ENCODE peak calls at places on chromosomes 12 and 14, in nine cellular contexts. U is ecto neural progenitor cell, F is HFFc6, N is mucosa of descending colon, R is NCI-H510A, Z is NCI-H1092 treated with DMSO at 0.1 percent for 48 hours, B is ELR, D is T-helper 1 cell, T is neural crest cell. A is an unnamed sample.

GRCh38 chr12:25546318-25546717 is 6.8 kb downstream of the LMNTD1 start:
- DNase-seq in U (no peak), F (no peak), N (no peak), R (no peak), Z (no peak), B (peak; percentile 18), D (no peak), T (no peak), A (no peak)

GRCh38 chr14:26395726-26396125 is 202.1 kb downstream of the NOVA1 start:
- DNase-seq in U (no peak), F (no peak), N (no peak), R (no peak), Z (no peak), B (no peak), D (no peak), T (no peak), A (no peak)

GRCh38 chr12:128856035-128856790 is 2.9 kb downstream of the GLT1D1 start:
- DNase-seq in U (no peak), F (no peak), N (no peak), R (no peak), Z (no peak), B (no peak), D (no peak), T (no peak), A (no peak)

GRCh38 chr12:75196408-75196807 is 13.2 kb downstream of the KCNC2 start:
- DNase-seq in U (no peak), F (no peak), N (no peak), R (no peak), Z (no peak), B (no peak), D (no peak), T (no peak), A (no peak)

GRCh38 chr14:70808402-70809237 is 693 bp downstream of the MAP3K9 start:
- DNase-seq in U (peak; percentile 80), F (no peak), N (peak; percentile 72), R (peak; percentile 41), Z (peak; percentile 50), B (peak; percentile 37), D (peak; percentile 30), T (peak; percentile 35), A (no peak)

GRCh38 chr14:100077441-100077840 is 12.2 kb downstream of the EVL start:
- DNase-seq in U (no peak), F (no peak), N (no peak), R (no peak), Z (no peak), B (no peak), D (no peak), T (no peak), A (no peak)

GRCh38 chr14:90785474-90785873 is 30.8 kb downstream of the TTC7B start:
- DNase-seq in U (peak; percentile 46), F (no peak), N (no peak), R (no peak), Z (no peak), B (peak; percentile 27), D (no peak), T (no peak), A (no peak)

GRCh38 chr14:32075636-32076277 is 1.3 kb upstream of the ARHGAP5 start:
- DNase-seq in U (no peak), F (no peak), N (no peak), R (peak; percentile 52), Z (no peak), B (peak; percentile 34), D (peak; percentile 1), T (no peak), A (no peak)

GRCh38 chr12:69966839-69967238 is 141.8 kb downstream of the MYRFL start:
- DNase-seq in U (no peak), F (no peak), N (no peak), R (no peak), Z (no peak), B (no peak), D (no peak), T (no peak), A (peak; percentile 25)

GRCh38 chr14:51302319-51303030 is 62.4 kb downstream of the TMX1 start:
- DNase-seq in U (no peak), F (no peak), N (no peak), R (no peak), Z (peak; percentile 30), B (peak; percentile 23), D (no peak), T (no peak), A (peak; percentile 26)

GRCh38 chr14:104256025-104256424 is 117.6 kb downstream of the KIF26A start:
- DNase-seq in U (no peak), F (no peak), N (no peak), R (no peak), Z (no peak), B (no peak), D (no peak), T (no peak), A (no peak)

GRCh38 chr12:49693931-49694439 is 13.2 kb downstream of the FMNL3 start:
- DNase-seq in U (no peak), F (peak; percentile 46), N (no peak), R (no peak), Z (no peak), B (peak; percentile 41), D (no peak), T (no peak), A (peak; percentile 34)